ENCODE peak calls at places on chromosomes 13 and 19, in eight cellular contexts. E is neuronal stem cell, W is fibroblast of lung, G is iPS DF 6.9, U is cardiac muscle cell, B is trophoblast cell, O is tibial nerve, J is dorsolateral prefrontal cortex. D is an unnamed sample.

GRCh38 chr19:6794817-6795431 is 22.4 kb downstream of the VAV1 start:
- DNase-seq in E (no peak), W (no peak), G (no peak), U (no peak), B (no peak), O (no peak), J (no peak), D (no peak)

GRCh38 chr19:50172726-50173125 is 9.6 kb upstream of the IZUMO2 start:
- DNase-seq in E (no peak), W (no peak), G (no peak), U (no peak), B (no peak), O (no peak), J (no peak), D (no peak)

GRCh38 chr19:17243854-17244617 is 1.7 kb downstream of the NR2F6 start:
- DNase-seq in E (no peak), W (no peak), G (no peak), U (peak; percentile 58), B (peak; percentile 48), O (peak; percentile 59), J (no peak), D (peak; percentile 88)

GRCh38 chr13:42041684-42042035 is 6.8 kb upstream of the DGKH start:
- DNase-seq in E (peak; percentile 29), W (peak; percentile 59), G (no peak), U (peak; percentile 73), B (peak; percentile 53), O (no peak), J (peak; percentile 52), D (peak; percentile 69)

GRCh38 chr19:16678498-16678897 is 17.6 kb downstream of the TMEM38A start:
- DNase-seq in E (no peak), W (no peak), G (no peak), U (no peak), B (peak; percentile 74), O (no peak), J (peak; percentile 17), D (no peak)

GRCh38 chr13:91058066-91058465 is 289.4 kb upstream of the MIR17HG start:
- DNase-seq in E (peak; percentile 11), W (peak; percentile 36), G (peak; percentile 11), U (peak; percentile 66), B (no peak), O (no peak), J (no peak), D (no peak)

GRCh38 chr19:39969681-39970423 is 1.1 kb upstream of the PSMC4 start:
- DNase-seq in E (no peak), W (no peak), G (no peak), U (no peak), B (no peak), O (no peak), J (no peak), D (no peak)

GRCh38 chr19:47540748-47541147 is 25.9 kb upstream of the NAPA start:
- DNase-seq in E (no peak), W (peak; percentile 21), G (no peak), U (peak; percentile 35), B (no peak), O (no peak), J (no peak), D (no peak)

GRCh38 chr13:41222259-41222852 is 28.0 kb upstream of the KBTBD7 start:
- DNase-seq in E (peak; percentile 17), W (peak; percentile 36), G (peak; percentile 50), U (peak; percentile 60), B (peak; percentile 52), O (no peak), J (peak; percentile 16), D (no peak)

GRCh38 chr13:35549481-35549880 is 73.0 kb upstream of the MAB21L1 start:
- DNase-seq in E (no peak), W (peak; percentile 77), G (no peak), U (no peak), B (no peak), O (no peak), J (no peak), D (no peak)

GRCh38 chr19:40110570-40110969 is 19.8 kb upstream of the ZNF780A start:
- DNase-seq in E (no peak), W (no peak), G (no peak), U (no peak), B (no peak), O (no peak), J (no peak), D (no peak)

GRCh38 chr19:16615788-16616187 is 12.2 kb downstream of the MED26 start:
- DNase-seq in E (no peak), W (no peak), G (no peak), U (no peak), B (no peak), O (no peak), J (no peak), D (no peak)

GRCh38 chr19:18364826-18365528 is 21.0 kb upstream of the GDF15 start:
- DNase-seq in E (no peak), W (peak; percentile 100), G (no peak), U (peak; percentile 45), B (peak; percentile 90), O (no peak), J (no peak), D (peak; percentile 84)

GRCh38 chr13:95813139-95813538 is 136.2 kb downstream of the DNAJC3 start:
- DNase-seq in E (no peak), W (no peak), G (no peak), U (no peak), B (no peak), O (no peak), J (no peak), D (no peak)

GRCh38 chr13:78192721-78193120 is 274.1 kb upstream of the EDNRB start:
- DNase-seq in E (no peak), W (peak; percentile 84), G (no peak), U (no peak), B (peak; percentile 12), O (no peak), J (no peak), D (no peak)

GRCh38 chr19:35031072-35031881 is 1.0 kb downstream of the SCN1B start:
- DNase-seq in E (no peak), W (peak; percentile 32), G (no peak), U (peak; percentile 59), B (no peak), O (no peak), J (peak; percentile 70), D (no peak)

GRCh38 chr19:7830823-7831222 is 805 bp downstream of the EVI5L start:
- DNase-seq in E (no peak), W (no peak), G (no peak), U (no peak), B (no peak), O (no peak), J (no peak), D (no peak)

GRCh38 chr13:107450931-107451330 is 764.4 kb downstream of the LIG4 start:
- DNase-seq in E (no peak), W (peak; percentile 99), G (no peak), U (no peak), B (no peak), O (no peak), J (peak; percentile 16), D (peak; percentile 77)

GRCh38 chr19:49205114-49205513 is 47.5 kb downstream of the TRPM4 start:
- DNase-seq in E (no peak), W (no peak), G (no peak), U (no peak), B (no peak), O (no peak), J (no peak), D (no peak)

GRCh38 chr19:4508698-4509097 is 9.6 kb downstream of the PLIN4 start:
- DNase-seq in E (no peak), W (no peak), G (no peak), U (no peak), B (peak; percentile 44), O (no peak), J (no peak), D (no peak)

DNA sequence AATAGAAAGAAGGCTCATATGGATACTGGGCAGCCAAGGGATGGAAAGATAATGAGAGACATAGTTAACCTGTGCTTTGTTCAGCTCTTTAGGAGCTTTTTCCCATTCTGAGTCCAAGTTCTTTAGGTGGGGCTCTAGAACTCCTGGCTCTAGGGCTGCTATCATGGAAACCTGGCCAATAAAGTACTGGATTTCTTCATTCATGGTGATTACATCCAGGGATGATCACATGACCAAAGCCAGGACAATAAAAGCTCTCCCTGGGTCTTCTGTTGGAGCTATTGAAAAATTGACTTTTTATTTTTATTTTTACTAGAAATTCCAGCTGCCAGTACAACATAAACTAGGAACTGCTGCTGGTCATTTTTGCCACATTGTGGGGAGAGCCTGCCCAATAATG is 224.8 kb upstream of the STARD13 start:
- DNase-seq in E (no peak), W (no peak), G (no peak), U (no peak), B (no peak), O (no peak), J (no peak), D (no peak)
- H3K27ac ChIP-seq in E (no peak overlapping the region), W (no peak overlapping the region), G (no peak overlapping the region), U (no peak overlapping the region), B (no peak overlapping the region), O (peak overlapping the region; percentile 86), J (no peak overlapping the region), D (peak overlapping the region; percentile 80)

GRCh38 chr13:37085656-37086055 is 19.8 kb downstream of the CSNK1A1L start:
- DNase-seq in E (no peak), W (no peak), G (no peak), U (no peak), B (no peak), O (no peak), J (no peak), D (no peak)

GRCh38 chr13:37094840-37095239 is 10.6 kb downstream of the CSNK1A1L start:
- DNase-seq in E (no peak), W (no peak), G (no peak), U (no peak), B (no peak), O (no peak), J (no peak), D (no peak)

GRCh38 chr13:37090912-37091311 is 14.6 kb downstream of the CSNK1A1L start:
- DNase-seq in E (no peak), W (no peak), G (no peak), U (no peak), B (no peak), O (no peak), J (no peak), D (no peak)

DNA sequence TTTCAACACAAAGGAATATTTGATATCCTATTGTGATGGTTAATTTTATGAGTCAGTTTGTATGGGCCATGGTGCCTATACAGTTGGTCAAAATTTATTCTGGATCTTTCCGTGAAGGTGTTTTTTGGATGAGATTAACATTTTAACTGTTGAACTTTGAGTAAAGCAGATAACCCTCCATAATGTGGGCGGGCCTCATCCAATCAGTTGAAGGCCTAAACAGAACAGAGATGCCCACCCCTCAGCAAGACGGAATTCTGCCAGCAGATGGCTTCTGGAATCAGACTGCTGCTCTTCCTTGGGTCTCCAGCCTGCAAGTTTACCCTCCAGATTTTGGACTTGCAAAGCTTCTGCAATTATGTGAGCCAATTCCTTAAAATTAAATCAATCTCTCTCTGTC is 16.0 kb downstream of the CSNK1A1L start:
- DNase-seq in E (no peak), W (no peak), G (no peak), U (no peak), B (no peak), O (no peak), J (no peak), D (no peak)
- H3K27ac ChIP-seq in E (no peak overlapping the region), W (no peak overlapping the region), G (no peak overlapping the region), U (no peak overlapping the region), B (no peak overlapping the region), O (no peak overlapping the region), J (no peak overlapping the region), D (no peak overlapping the region)

GRCh38 chr19:12139309-12139708 is 841 bp downstream of the ZNF20 start:
- DNase-seq in E (no peak), W (peak; percentile 36), G (no peak), U (no peak), B (no peak), O (no peak), J (no peak), D (no peak)
- H3K27ac ChIP-seq in E (peak overlapping the region; percentile 83), W (peak overlapping the region; percentile 91), G (no peak overlapping the region), U (peak overlapping the region; percentile 88), B (no peak overlapping the region), O (peak overlapping the region; percentile 91), J (no peak overlapping the region), D (no peak overlapping the region)

GRCh38 chr13:113562085-113562749 is 22.3 kb upstream of the TFDP1 start:
- DNase-seq in E (peak; percentile 65), W (peak; percentile 75), G (peak; percentile 58), U (peak; percentile 84), B (peak; percentile 33), O (no peak), J (peak; percentile 71), D (no peak)
- H3K27ac ChIP-seq in E (no peak overlapping the region), W (no peak overlapping the region), G (no peak overlapping the region), U (no peak overlapping the region), B (no peak overlapping the region), O (no peak overlapping the region), J (no peak overlapping the region), D (no peak overlapping the region)

D was measured in aorta.